ENCODE peak calls at places on chromosomes 6 and 20, in seven cellular contexts. R is IMR-90, B is AG10803, S is tibial artery, D is neural progenitor cell, Y is sigmoid colon, I is breast epithelium. Q is an unnamed sample.

GRCh38 chr6:158158123-158158522 is 9.9 kb downstream of the SERAC1 start:
- DNase-seq in S (no peak), Y (no peak), R (no peak), I (no peak), D (no peak), B (no peak), Q (no peak)

GRCh38 chr20:36936341-36936740 is 15.2 kb downstream of the SAMHD1 start:
- DNase-seq in D (no peak), R (no peak), B (no peak), S (peak), Y (no peak), I (no peak), Q (no peak)

GRCh38 chr6:158256746-158257424 is 55.4 kb upstream of the TULP4 start:
- DNase-seq in D (no peak), Y (no peak), R (no peak), I (no peak), S (no peak), B (no peak), Q (no peak)

GRCh38 chr20:30484009-30484748 is 773.3 kb upstream of the DEFB115 start:
- DNase-seq in R (no peak), B (no peak), S (no peak), I (no peak), D (no peak), Y (no peak), Q (peak)

GRCh38 chr20:63635431-63636141 is 8.7 kb upstream of the GMEB2 start:
- DNase-seq in R (no peak), Y (no peak), S (no peak), D (no peak), B (no peak), I (no peak), Q (no peak)

GRCh38 chr20:53089866-53090265 is 117.7 kb downstream of the TSHZ2 start:
- DNase-seq in D (no peak), I (no peak), R (no peak), S (no peak), Y (no peak), B (no peak), Q (no peak)

GRCh38 chr20:25624500-25624939 is 706 bp upstream of the NANP start:
- DNase-seq in D (no peak), I (peak), R (no peak), S (no peak), Y (no peak), B (no peak), Q (no peak)

GRCh38 chr20:58583141-58583540 is 67.9 kb upstream of the APCDD1L start:
- DNase-seq in B (peak), R (peak), Y (peak), I (no peak), D (no peak), S (peak), Q (no peak)

GRCh38 chr6:3356056-3356823 is 97.5 kb downstream of the PSMG4 start:
- DNase-seq in I (peak), R (peak), D (peak), S (peak), B (peak), Y (peak), Q (no peak)

GRCh38 chr20:52054123-52054522 is 137.5 kb downstream of the ZFP64 start:
- DNase-seq in Y (no peak), D (no peak), I (no peak), B (no peak), R (no peak), S (no peak), Q (no peak)

GRCh38 chr6:90068835-90069478 is 174.7 kb downstream of the GJA10 start:
- DNase-seq in Y (no peak), R (peak), S (no peak), D (no peak), I (no peak), B (no peak), Q (no peak)

GRCh38 chr6:3887150-3887700 is 38.1 kb downstream of the FAM50B start:
- DNase-seq in R (peak), S (no peak), D (no peak), I (no peak), Y (no peak), B (peak), Q (no peak)

GRCh38 chr6:46378161-46378881 is 112.9 kb downstream of the RCAN2 start:
- DNase-seq in Y (no peak), D (no peak), I (no peak), B (no peak), S (no peak), R (no peak), Q (no peak)

GRCh38 chr6:11343963-11344714 is 111.7 kb upstream of the NEDD9 start:
- DNase-seq in R (no peak), B (no peak), D (no peak), I (no peak), Y (no peak), S (no peak), Q (no peak)

GRCh38 chr6:127201321-127201720 is 65.3 kb upstream of the RNF146 start:
- DNase-seq in R (peak), B (peak), I (no peak), D (no peak), Y (no peak), S (no peak), Q (no peak)

GRCh38 chr6:36491378-36491965 is 48.7 kb downstream of the KCTD20 start:
- DNase-seq in B (peak), R (peak), D (no peak), S (no peak), I (no peak), Y (no peak), Q (no peak)

GRCh38 chr6:88145298-88145963 is 20.7 kb downstream of the CNR1 start:
- DNase-seq in B (no peak), I (no peak), D (no peak), Y (no peak), S (no peak), R (no peak), Q (no peak)

GRCh38 chr6:139567095-139567494 is 192.6 kb upstream of the CITED2 start:
- DNase-seq in R (no peak), S (no peak), B (no peak), D (no peak), I (no peak), Y (no peak), Q (no peak)

DNA sequence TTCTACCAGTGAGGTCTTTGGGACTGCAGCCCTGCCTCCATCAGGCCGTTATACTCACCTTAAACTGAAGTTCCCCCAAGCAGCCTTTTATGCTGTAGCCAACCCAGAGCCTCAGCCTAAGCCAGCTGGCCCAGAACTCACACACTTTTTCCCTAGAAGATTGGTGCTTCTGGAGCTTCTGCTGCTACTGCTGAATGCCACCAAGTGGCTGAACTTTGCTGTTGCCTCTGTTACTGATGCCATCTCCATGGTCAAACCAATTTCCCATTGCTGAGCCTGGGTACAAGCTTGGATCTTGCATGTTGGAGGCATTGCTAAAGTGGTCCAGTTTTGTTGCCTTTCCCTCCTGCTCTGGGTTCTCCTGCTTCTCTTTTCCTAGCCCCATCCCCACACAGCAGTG is 15.0 kb upstream of the TBX18 start:
- DNase-seq in S (no peak), D (no peak), Y (no peak), I (no peak), B (no peak), R (no peak), Q (no peak)
- TF ChIP-seq CTCF in S (no peak), D (no peak), Y (no peak), I (no peak), B (peak), R (no peak), Q (no peak)

DNA sequence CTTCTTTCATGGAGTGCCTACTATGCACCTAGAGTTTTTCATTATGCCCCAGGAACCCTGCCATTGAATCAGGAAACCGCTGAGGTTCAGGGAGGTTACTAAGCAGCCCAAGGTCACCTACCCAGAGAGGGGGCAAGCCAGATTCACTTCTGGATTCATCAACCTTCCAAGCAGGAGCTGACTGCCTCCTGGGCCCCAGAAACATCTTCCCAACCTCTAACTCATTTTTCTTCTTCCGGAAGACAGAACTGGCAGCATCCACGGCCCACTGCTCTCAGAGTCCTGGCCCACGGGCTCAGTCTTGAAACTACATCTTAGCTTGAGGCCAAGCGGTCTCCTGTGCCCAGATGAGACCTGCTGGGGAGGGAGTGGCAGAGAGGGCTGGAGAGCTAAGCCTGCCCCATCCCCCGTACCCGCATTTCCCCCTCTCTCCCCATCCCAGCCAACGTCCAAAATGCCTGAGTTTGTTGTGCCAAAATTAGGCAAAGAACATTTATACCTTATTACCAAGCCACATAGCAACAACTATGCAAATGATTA is 281.0 kb downstream of the CDC5L start:
- DNase-seq in B (no peak), R (no peak), S (no peak), D (no peak), I (no peak), Y (no peak), Q (no peak)
- TF ChIP-seq CTCF in B (no peak), R (no peak), S (no peak), D (no peak), I (no peak), Y (no peak), Q (peak)

DNA sequence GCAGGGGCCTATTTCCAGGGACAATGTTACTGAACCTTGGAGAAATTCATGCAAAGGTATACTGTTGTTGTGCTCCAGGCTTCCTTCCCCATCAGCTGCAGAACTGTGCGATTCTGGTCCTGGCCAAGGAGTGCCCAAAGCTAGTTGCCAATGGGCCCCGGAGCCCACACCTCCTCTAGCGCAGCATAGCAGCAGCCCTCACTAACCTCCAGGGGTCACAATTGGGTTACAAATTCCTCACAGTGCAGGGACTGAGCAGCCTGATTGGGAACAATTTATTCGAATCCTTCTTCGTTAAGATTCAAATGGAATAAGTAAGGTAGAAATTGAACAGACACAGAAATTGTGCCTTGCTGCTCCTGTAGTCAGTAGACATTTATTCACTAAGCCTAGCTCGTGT is 284.9 kb downstream of the PRKN start:
- DNase-seq in Y (no peak), R (no peak), I (no peak), B (no peak), D (peak), S (no peak), Q (no peak)
- TF ChIP-seq CTCF in Y (no peak), R (no peak), I (no peak), B (no peak), D (peak), S (no peak), Q (peak)

GRCh38 chr6:105507811-105508210 is 104.9 kb upstream of the PREP start:
- DNase-seq in S (no peak), D (no peak), R (no peak), I (no peak), B (peak), Y (no peak), Q (no peak)

GRCh38 chr6:105511639-105512038 is 108.8 kb upstream of the PREP start:
- DNase-seq in B (no peak), D (no peak), I (no peak), Y (no peak), S (no peak), R (no peak), Q (no peak)

GRCh38 chr6:105510746-105511145 is 107.9 kb upstream of the PREP start:
- DNase-seq in I (no peak), R (peak), B (peak), D (no peak), Y (no peak), S (no peak), Q (no peak)

GRCh38 chr6:105514306-105514705 is 111.4 kb upstream of the PREP start:
- DNase-seq in Y (no peak), B (no peak), S (no peak), R (no peak), D (no peak), I (no peak), Q (no peak)

DNA sequence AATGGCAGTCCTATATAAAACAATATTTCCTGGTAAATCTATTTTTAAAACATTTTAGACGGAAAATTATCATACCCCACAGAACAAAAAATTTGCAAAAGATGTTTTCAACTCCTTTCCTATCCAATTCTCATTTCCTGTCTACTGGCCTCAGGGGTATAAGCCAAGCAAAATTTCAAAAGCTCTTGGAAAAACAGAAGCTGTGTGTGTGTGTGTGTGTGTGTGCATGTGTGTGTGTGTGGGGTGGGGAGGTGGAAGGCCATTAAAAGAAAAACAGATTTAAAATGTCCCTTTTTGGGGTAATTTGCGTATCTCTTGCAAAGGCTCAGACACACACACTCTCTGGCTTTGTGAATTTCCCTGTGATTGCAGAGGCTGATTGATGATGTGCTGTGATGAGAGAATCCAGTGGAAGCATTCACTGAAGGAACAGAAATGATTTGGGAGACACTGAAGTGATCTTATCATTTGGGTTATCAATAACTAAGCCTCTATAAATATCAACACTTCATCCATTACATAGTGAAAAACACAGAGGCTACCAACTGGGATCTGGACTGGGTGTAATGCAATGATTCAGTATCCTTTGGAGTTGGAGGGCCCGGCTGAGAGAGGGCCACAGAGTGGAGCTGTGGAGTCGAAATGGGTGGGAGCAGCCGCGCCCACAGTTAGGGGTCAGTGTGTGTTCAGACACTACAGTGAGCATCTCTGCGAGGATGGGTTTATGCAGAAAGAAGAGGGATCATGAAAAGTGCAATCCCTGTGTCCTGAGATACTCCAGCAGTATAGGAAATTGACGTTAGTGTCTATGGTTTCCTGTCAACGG is 106.8 kb upstream of the PREP start:
- DNase-seq in R (peak), S (no peak), I (no peak), D (peak), Y (no peak), B (no peak), Q (no peak)
- TF ChIP-seq CTCF in R (peak), S (no peak), I (no peak), D (peak), Y (no peak), B (peak), Q (peak)

GRCh38 chr6:108904731-108905130 is 56.5 kb downstream of the ARMC2 start:
- DNase-seq in B (no peak), D (no peak), Y (no peak), R (no peak), S (no peak), I (no peak), Q (no peak)

GRCh38 chr6:108903796-108904195 is 55.6 kb downstream of the ARMC2 start:
- DNase-seq in R (no peak), B (no peak), S (no peak), Y (no peak), I (no peak), D (no peak), Q (no peak)

GRCh38 chr6:108897371-108897770 is 49.1 kb downstream of the ARMC2 start:
- DNase-seq in R (peak), B (peak), D (no peak), I (no peak), S (no peak), Y (no peak), Q (no peak)

DNA sequence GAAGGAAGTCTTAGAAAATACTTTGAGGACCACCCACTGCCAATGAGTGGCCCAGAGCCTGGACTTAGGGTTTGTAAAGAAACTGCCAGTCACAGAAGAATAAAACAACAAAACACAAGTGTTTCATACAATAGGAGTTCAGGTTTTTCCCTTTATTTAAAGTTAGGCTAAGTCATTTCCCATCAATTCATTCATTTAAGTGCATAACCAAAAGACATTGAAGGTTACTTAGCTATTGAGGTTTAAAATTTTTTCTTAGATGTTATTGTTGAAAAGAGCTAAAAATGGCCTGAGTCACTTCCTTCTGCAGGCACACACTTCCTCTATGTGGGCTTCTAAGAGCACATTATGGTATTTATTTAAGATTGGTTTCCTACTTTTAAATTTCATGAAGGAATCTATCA is 54.2 kb downstream of the ARMC2 start:
- DNase-seq in I (no peak), R (peak), D (peak), B (peak), Y (no peak), S (no peak), Q (no peak)
- TF ChIP-seq CTCF in I (no peak), R (no peak), D (no peak), B (no peak), Y (no peak), S (no peak), Q (no peak)

GRCh38 chr6:27608916-27609883 is 136.3 kb upstream of the ZNF184 start:
- DNase-seq in Y (no peak), B (peak), D (peak), R (peak), S (no peak), I (no peak), Q (no peak)
- TF ChIP-seq CTCF in Y (no peak), B (peak), D (peak), R (peak), S (no peak), I (no peak), Q (peak)